ENCODE peak calls at places on chromosomes 11 and 22, in four cellular contexts. One of them, this sample, is unnamed.

GRCh38 chr11:24509114-24509513 is 12.3 kb downstream of the LUZP2 start:
- DNase-seq in left ventricle myocardium inferior: no peak
- DNase-seq in A549: no peak
- DNase-seq in CD4-positive, alpha-beta T cell: no peak
- DNase-seq in this sample: no peak

GRCh38 chr11:61690706-61691377 is 10.7 kb downstream of the DAGLA start:
- DNase-seq in left ventricle myocardium inferior: no peak
- DNase-seq in A549: no peak
- DNase-seq in CD4-positive, alpha-beta T cell: no peak
- DNase-seq in this sample: no peak

GRCh38 chr11:13222285-13222684 is 55.3 kb upstream of the BMAL1 start:
- DNase-seq in left ventricle myocardium inferior: no peak
- DNase-seq in A549: no peak
- DNase-seq in CD4-positive, alpha-beta T cell: no peak
- DNase-seq in this sample: no peak

GRCh38 chr11:6576471-6577373 is 26.7 kb downstream of the RRP8 start:
- DNase-seq in left ventricle myocardium inferior: no peak
- DNase-seq in A549: no peak
- DNase-seq in CD4-positive, alpha-beta T cell: no peak
- DNase-seq in this sample: no peak

GRCh38 chr11:8581300-8581699 is 12.7 kb downstream of the STK33 start:
- DNase-seq in left ventricle myocardium inferior: no peak
- DNase-seq in A549: no peak
- DNase-seq in CD4-positive, alpha-beta T cell: no peak
- DNase-seq in this sample: no peak

GRCh38 chr11:68269414-68270081 is 2.2 kb downstream of the C11orf24 start:
- DNase-seq in left ventricle myocardium inferior: no peak
- DNase-seq in A549: no peak
- DNase-seq in CD4-positive, alpha-beta T cell: no peak
- DNase-seq in this sample: no peak

GRCh38 chr11:125225401-125225800 is 60.9 kb downstream of the PKNOX2 start:
- DNase-seq in left ventricle myocardium inferior: no peak
- DNase-seq in A549: no peak
- DNase-seq in CD4-positive, alpha-beta T cell: no peak
- DNase-seq in this sample: no peak

GRCh38 chr11:65425105-65425970 is 2.7 kb downstream of the NEAT1 start:
- DNase-seq in left ventricle myocardium inferior: peak
- DNase-seq in A549: no peak
- DNase-seq in CD4-positive, alpha-beta T cell: peak
- DNase-seq in this sample: peak

GRCh38 chr22:31611065-31611760 is 50.8 kb downstream of the PISD start:
- DNase-seq in left ventricle myocardium inferior: no peak
- DNase-seq in A549: no peak
- DNase-seq in CD4-positive, alpha-beta T cell: no peak
- DNase-seq in this sample: peak

GRCh38 chr11:77065878-77066228 is 918 bp upstream of the CAPN5 start:
- DNase-seq in left ventricle myocardium inferior: peak
- DNase-seq in A549: no peak
- DNase-seq in CD4-positive, alpha-beta T cell: no peak
- DNase-seq in this sample: peak

GRCh38 chr11:46348566-46348981 is 1.3 kb downstream of the DGKZ start:
- DNase-seq in left ventricle myocardium inferior: no peak
- DNase-seq in A549: no peak
- DNase-seq in CD4-positive, alpha-beta T cell: no peak
- DNase-seq in this sample: no peak

GRCh38 chr11:3146612-3147256 is 18.4 kb downstream of the OSBPL5 start:
- DNase-seq in left ventricle myocardium inferior: no peak
- DNase-seq in A549: no peak
- DNase-seq in CD4-positive, alpha-beta T cell: no peak
- DNase-seq in this sample: no peak

GRCh38 chr22:36267058-36267457 is 14.1 kb downstream of the APOL1 start:
- DNase-seq in left ventricle myocardium inferior: no peak
- DNase-seq in A549: no peak
- DNase-seq in CD4-positive, alpha-beta T cell: no peak
- DNase-seq in this sample: no peak

DNA sequence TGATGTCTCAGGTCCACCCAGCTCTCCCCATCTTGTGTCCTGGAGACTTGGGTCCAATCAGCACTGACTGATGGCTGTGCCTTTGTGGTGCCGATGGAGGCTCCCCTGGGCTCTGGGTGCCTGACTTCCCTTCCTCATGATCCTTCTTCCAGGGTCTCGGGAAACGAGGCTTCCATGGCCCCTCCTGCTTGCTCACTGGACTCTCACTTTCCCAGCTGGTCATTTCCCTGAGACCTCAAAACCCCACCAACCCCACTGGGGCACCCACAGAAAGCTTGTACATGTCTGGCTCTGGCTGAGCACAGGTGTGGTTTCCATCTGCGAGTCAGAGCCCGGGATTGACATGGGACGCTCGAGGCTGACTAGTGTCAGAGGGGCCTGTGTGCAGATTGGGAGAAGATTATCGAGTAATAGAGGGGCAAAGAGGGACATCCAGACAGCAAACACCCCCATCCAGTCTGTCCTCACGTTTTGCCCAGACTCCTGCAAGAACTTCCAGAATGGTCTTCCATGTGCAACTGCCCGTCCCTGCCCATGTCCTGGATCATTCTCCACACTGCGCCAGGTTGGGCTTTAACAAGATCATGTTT is 15.1 kb downstream of the APOL1 start:
- DNase-seq in left ventricle myocardium inferior: no peak
- DNase-seq in A549: no peak
- DNase-seq in CD4-positive, alpha-beta T cell: no peak
- DNase-seq in this sample: no peak
- TF ChIP-seq CTCF in left ventricle myocardium inferior: no peak
- TF ChIP-seq CTCF in A549: no peak
- TF ChIP-seq CTCF in CD4-positive, alpha-beta T cell: no peak
- TF ChIP-seq CTCF in this sample: no peak

GRCh38 chr22:25853902-25854301 is 111.9 kb downstream of the MYO18B start:
- DNase-seq in left ventricle myocardium inferior: no peak
- DNase-seq in A549: peak
- DNase-seq in CD4-positive, alpha-beta T cell: no peak
- DNase-seq in this sample: no peak
- H3K27ac ChIP-seq in left ventricle myocardium inferior: peak
- H3K27ac ChIP-seq in A549: no peak
- H3K27ac ChIP-seq in CD4-positive, alpha-beta T cell: no peak
- H3K27ac ChIP-seq in this sample: no peak

DNA sequence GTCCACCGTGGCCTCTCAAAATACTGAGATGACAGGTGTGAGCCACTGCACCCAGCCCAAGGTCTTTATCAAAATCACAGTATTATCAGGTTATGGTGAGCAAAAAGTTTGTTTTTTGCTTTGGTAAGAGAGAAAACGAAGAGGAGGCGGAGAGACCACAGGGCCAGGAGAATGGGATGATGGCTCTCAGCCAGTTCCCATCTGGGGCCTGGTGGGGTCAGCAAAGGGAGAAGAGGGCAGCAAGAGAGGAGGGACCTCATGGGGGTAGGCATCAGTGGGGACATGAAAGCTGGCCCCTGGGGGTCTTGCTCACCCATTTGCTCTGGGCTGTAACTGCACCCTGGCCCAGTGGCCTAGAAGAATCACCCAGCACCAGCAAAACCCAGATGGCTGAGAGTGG is 190.2 kb downstream of the SHANK2 start:
- DNase-seq in left ventricle myocardium inferior: no peak
- DNase-seq in A549: no peak
- DNase-seq in CD4-positive, alpha-beta T cell: no peak
- DNase-seq in this sample: no peak
- TF ChIP-seq CTCF in left ventricle myocardium inferior: no peak
- TF ChIP-seq CTCF in A549: no peak
- TF ChIP-seq CTCF in CD4-positive, alpha-beta T cell: no peak
- TF ChIP-seq CTCF in this sample: no peak

DNA sequence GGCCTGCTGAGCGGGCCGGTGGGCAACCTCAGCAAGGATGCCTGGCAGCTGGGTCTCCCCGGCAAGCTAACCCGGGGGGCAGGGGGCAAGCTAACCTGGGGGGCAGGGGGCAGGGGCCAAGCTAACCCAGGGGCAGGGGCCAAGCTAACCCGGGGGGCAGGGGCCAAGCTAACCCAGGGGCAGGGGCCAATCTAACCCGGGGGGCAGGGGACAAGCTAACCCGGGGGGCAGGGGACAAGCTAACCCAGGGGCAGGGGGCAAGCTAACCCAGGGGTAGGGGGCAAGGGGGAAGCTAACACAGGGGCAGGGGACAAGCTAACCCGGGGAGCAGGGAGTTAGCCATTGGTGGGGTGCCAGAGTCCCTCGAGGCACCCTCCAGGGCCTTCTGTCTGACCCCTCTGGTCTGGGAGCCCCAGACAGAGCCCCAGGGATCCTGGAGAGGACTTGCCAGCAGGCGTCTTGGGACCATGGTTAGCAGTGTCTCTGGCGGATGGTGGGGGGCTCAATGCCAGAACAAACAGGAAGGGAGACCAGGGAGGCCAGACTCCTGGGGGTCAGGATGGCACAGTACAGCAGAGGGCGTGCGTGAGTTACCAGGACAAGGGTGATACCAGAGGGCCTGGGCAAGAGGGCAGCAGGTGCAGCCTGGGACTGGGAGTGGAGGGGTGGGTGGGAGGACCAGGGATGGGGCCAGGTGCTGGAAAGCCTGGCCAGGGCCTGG is 16.1 kb downstream of the IGF2 start:
- DNase-seq in left ventricle myocardium inferior: no peak
- DNase-seq in A549: no peak
- DNase-seq in CD4-positive, alpha-beta T cell: no peak
- DNase-seq in this sample: no peak
- H3K27ac ChIP-seq in left ventricle myocardium inferior: no peak
- H3K27ac ChIP-seq in A549: no peak
- H3K27ac ChIP-seq in CD4-positive, alpha-beta T cell: no peak
- H3K27ac ChIP-seq in this sample: no peak

GRCh38 chr11:97614571-97614970 is 1224.8 kb downstream of the JRKL start:
- DNase-seq in left ventricle myocardium inferior: no peak
- DNase-seq in A549: no peak
- DNase-seq in CD4-positive, alpha-beta T cell: no peak
- DNase-seq in this sample: no peak

GRCh38 chr11:97611345-97611744 is 1221.5 kb downstream of the JRKL start:
- DNase-seq in left ventricle myocardium inferior: no peak
- DNase-seq in A549: no peak
- DNase-seq in CD4-positive, alpha-beta T cell: no peak
- DNase-seq in this sample: no peak

GRCh38 chr11:97607301-97608000 is 1217.6 kb downstream of the JRKL start:
- DNase-seq in left ventricle myocardium inferior: no peak
- DNase-seq in A549: no peak
- DNase-seq in CD4-positive, alpha-beta T cell: no peak
- DNase-seq in this sample: no peak

GRCh38 chr11:97610000-97610399 is 1220.2 kb downstream of the JRKL start:
- DNase-seq in left ventricle myocardium inferior: no peak
- DNase-seq in A549: no peak
- DNase-seq in CD4-positive, alpha-beta T cell: no peak
- DNase-seq in this sample: no peak

DNA sequence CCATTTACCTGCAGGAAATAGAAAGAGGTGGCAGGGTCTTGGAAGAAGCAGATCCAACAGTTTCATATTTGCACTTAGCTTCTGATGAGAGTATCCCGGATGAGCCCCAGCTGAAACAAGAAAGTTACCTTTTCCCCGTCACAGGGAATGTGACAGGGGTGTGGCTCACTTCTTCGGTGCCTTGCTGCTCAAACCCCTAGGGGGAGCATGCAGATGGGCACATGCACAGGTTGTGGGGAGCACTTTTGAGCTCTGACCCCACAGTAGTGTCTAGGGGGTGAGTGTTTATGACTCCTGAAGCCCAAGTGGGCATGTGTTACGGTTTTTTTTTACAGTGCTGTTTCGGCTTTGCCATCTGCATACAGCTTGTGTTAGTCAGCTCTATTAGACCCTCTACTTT is 1221.0 kb downstream of the JRKL start:
- DNase-seq in left ventricle myocardium inferior: no peak
- DNase-seq in A549: no peak
- DNase-seq in CD4-positive, alpha-beta T cell: no peak
- DNase-seq in this sample: no peak
- TF ChIP-seq CTCF in left ventricle myocardium inferior: no peak
- TF ChIP-seq CTCF in A549: no peak
- TF ChIP-seq CTCF in CD4-positive, alpha-beta T cell: no peak
- TF ChIP-seq CTCF in this sample: no peak

GRCh38 chr11:90318651-90319050 is 95.8 kb upstream of the CHORDC1 start:
- DNase-seq in left ventricle myocardium inferior: no peak
- DNase-seq in A549: no peak
- DNase-seq in CD4-positive, alpha-beta T cell: no peak
- DNase-seq in this sample: no peak
- H3K27ac ChIP-seq in left ventricle myocardium inferior: no peak
- H3K27ac ChIP-seq in A549: no peak
- H3K27ac ChIP-seq in CD4-positive, alpha-beta T cell: no peak
- H3K27ac ChIP-seq in this sample: no peak